ENCODE peak calls at places on chromosomes 3 and 15, in nine cellular contexts. N is IMR-90, C is heart left ventricle, V is ovary, M is endothelial cell of umbilical vein, R is esophagus muscularis mucosa, O is A549, I is thyroid gland, G is body of pancreas. H is an unnamed sample.

GRCh38 chr3:147187687-147188086 is 218.7 kb downstream of the ZIC4 start:
- DNase-seq in N (no peak), C (no peak), V (no peak), M (no peak), R (no peak), O (no peak), I (no peak), G (no peak), H (no peak)

GRCh38 chr3:535566-536416 is 339.2 kb downstream of the CHL1 start:
- DNase-seq in N (peak; percentile 11), C (no peak), V (peak; percentile 9), M (no peak), R (no peak), O (peak; percentile 3), I (peak; percentile 52), G (peak; percentile 61), H (no peak)

GRCh38 chr15:50798684-50799083 is 33.2 kb upstream of the SPPL2A start:
- DNase-seq in N (peak; percentile 5), C (no peak), V (no peak), M (peak; percentile 31), R (no peak), O (peak; percentile 11), I (no peak), G (no peak), H (no peak)

GRCh38 chr3:188294113-188294512 is 140.2 kb downstream of the LPP start:
- DNase-seq in N (no peak), C (no peak), V (no peak), M (no peak), R (no peak), O (no peak), I (no peak), G (no peak), H (no peak)

GRCh38 chr3:197372076-197372661 is 73.8 kb upstream of the DLG1 start:
- DNase-seq in N (peak; percentile 87), C (no peak), V (peak; percentile 5), M (no peak), R (no peak), O (peak; percentile 65), I (peak; percentile 61), G (no peak), H (peak; percentile 61)

GRCh38 chr3:185657211-185657610 is 71.1 kb downstream of the SENP2 start:
- DNase-seq in N (no peak), C (no peak), V (no peak), M (no peak), R (peak; percentile 87), O (no peak), I (no peak), G (no peak), H (no peak)

GRCh38 chr3:58924581-58924980 is 125.2 kb downstream of the CFAP20DC start:
- DNase-seq in N (peak; percentile 26), C (no peak), V (no peak), M (no peak), R (no peak), O (no peak), I (no peak), G (no peak), H (no peak)

GRCh38 chr3:99970198-99970597 is 144.1 kb downstream of the FILIP1L start:
- DNase-seq in N (no peak), C (no peak), V (no peak), M (no peak), R (no peak), O (no peak), I (no peak), G (no peak), H (no peak)

GRCh38 chr3:134052370-134052769 is 22.6 kb upstream of the SLCO2A1 start:
- DNase-seq in N (no peak), C (no peak), V (no peak), M (no peak), R (no peak), O (no peak), I (no peak), G (no peak), H (no peak)

GRCh38 chr3:171351676-171352075 is 108.5 kb downstream of the TNIK start:
- DNase-seq in N (peak; percentile 92), C (no peak), V (no peak), M (peak; percentile 52), R (no peak), O (no peak), I (peak; percentile 46), G (no peak), H (peak; percentile 46)

GRCh38 chr15:56245871-56246814 is 2.5 kb upstream of the RFX7 start:
- DNase-seq in N (peak; percentile 83), C (peak; percentile 88), V (peak; percentile 75), M (peak; percentile 86), R (peak; percentile 93), O (peak; percentile 95), I (peak; percentile 88), G (peak; percentile 91), H (peak; percentile 70)
- TF ChIP-seq POLR2A in N (no peak), C (no peak), V (no peak), M (peak; percentile 24), R (no peak), O (no peak), I (peak; percentile 28), G (peak; percentile 62), H (no peak)

GRCh38 chr3:14377838-14378169 is 24.6 kb upstream of the SLC6A6 start:
- DNase-seq in N (no peak), C (no peak), V (no peak), M (no peak), R (no peak), O (no peak), I (no peak), G (no peak), H (no peak)

GRCh38 chr3:14378415-14378814 is 24.0 kb upstream of the SLC6A6 start:
- DNase-seq in N (no peak), C (no peak), V (no peak), M (no peak), R (no peak), O (no peak), I (no peak), G (no peak), H (no peak)

GRCh38 chr3:14376348-14377043 is 25.9 kb upstream of the SLC6A6 start:
- DNase-seq in N (no peak), C (no peak), V (no peak), M (no peak), R (no peak), O (no peak), I (no peak), G (no peak), H (no peak)

GRCh38 chr3:14375192-14375591 is 27.2 kb upstream of the SLC6A6 start:
- DNase-seq in N (no peak), C (no peak), V (no peak), M (no peak), R (no peak), O (no peak), I (no peak), G (no peak), H (no peak)

DNA sequence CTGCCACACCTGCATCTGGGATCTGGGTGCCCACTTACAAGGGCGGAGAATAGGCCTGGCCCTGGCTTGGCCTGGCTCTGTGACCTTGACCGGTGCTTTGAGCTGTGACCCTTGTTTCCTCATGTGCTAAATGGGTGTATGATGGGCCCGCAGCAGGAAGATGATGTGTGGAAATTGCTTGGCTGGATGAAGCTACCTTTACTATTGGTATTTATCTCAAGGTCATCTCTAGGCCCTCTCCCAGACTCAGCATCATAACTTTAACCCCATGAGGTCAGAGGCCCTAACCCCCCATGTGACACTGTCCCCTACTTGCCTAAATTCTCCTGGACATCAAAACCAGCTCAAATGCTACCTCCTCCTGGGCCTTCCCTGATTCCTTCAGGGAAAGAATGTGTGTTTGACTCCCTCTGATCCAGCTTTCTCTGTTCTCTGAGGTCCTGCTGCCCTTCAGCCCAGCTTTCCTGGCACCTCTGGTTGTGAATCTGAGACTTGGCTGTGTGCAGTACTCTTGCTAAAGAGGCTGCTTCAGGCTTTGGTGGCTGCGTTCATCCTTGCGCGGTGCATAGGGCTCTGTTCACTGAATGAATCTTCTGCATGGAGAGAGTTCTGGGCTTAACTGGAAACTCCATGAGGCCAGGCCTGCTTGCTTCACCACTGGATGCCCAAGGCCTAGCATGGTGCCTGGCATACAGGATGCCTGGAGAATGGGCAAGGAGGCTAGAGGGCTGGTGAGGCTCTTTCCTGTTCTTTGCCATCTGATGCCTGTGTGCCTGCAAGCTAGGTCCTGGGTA is 25.2 kb upstream of the SLC6A6 start:
- DNase-seq in N (no peak), C (no peak), V (no peak), M (no peak), R (no peak), O (no peak), I (no peak), G (no peak), H (no peak)
- TF ChIP-seq POLR2A in N (no peak), C (no peak), V (no peak), M (no peak), R (no peak), O (no peak), I (no peak), G (no peak), H (no peak)

GRCh38 chr3:182979719-182980191 is 583 bp downstream of the DCUN1D1 start:
- DNase-seq in N (peak; percentile 5), C (peak; percentile 45), V (peak; percentile 59), M (peak; percentile 32), R (no peak), O (peak; percentile 9), I (peak; percentile 54), G (peak; percentile 18), H (peak; percentile 33)

GRCh38 chr3:182981038-182981380 is 671 bp upstream of the DCUN1D1 start:
- DNase-seq in N (no peak), C (no peak), V (peak; percentile 47), M (no peak), R (no peak), O (no peak), I (no peak), G (no peak), H (no peak)

GRCh38 chr3:182979103-182979697 is 1.1 kb downstream of the DCUN1D1 start:
- DNase-seq in N (peak; percentile 11), C (no peak), V (no peak), M (peak; percentile 34), R (no peak), O (no peak), I (no peak), G (no peak), H (no peak)

GRCh38 chr3:182978387-182978786 is 2.0 kb downstream of the DCUN1D1 start:
- DNase-seq in N (no peak), C (no peak), V (no peak), M (no peak), R (no peak), O (no peak), I (no peak), G (no peak), H (no peak)

GRCh38 chr3:182980204-182981037 is at the start of gene DCUN1D1:
- DNase-seq in N (peak; percentile 73), C (peak; percentile 93), V (peak; percentile 91), M (peak; percentile 82), R (no peak), O (peak; percentile 77), I (peak; percentile 89), G (peak; percentile 93), H (peak; percentile 98)
- TF ChIP-seq POLR2A in N (no peak), C (no peak), V (peak; percentile 36), M (peak; percentile 63), R (no peak), O (peak; percentile 72), I (peak; percentile 90), G (peak; percentile 48), H (peak; percentile 74)

GRCh38 chr3:42772670-42773408 is at the start of gene CCDC13:
- DNase-seq in N (peak; percentile 84), C (peak; percentile 98), V (peak; percentile 92), M (peak; percentile 95), R (peak; percentile 98), O (peak; percentile 70), I (peak; percentile 96), G (peak; percentile 91), H (peak; percentile 52)
- TF ChIP-seq POLR2A in N (no peak), C (no peak), V (no peak), M (no peak), R (no peak), O (no peak), I (peak; percentile 91), G (peak; percentile 44), H (no peak)

GRCh38 chr3:49007068-49007770 is at the start of gene WDR6:
- DNase-seq in N (peak; percentile 97), C (peak; percentile 95), V (peak; percentile 98), M (peak; percentile 98), R (peak; percentile 99), O (peak; percentile 96), I (peak; percentile 99), G (peak; percentile 99), H (peak; percentile 95)
- TF ChIP-seq POLR2A in N (peak; percentile 90), C (no peak), V (peak; percentile 62), M (peak; percentile 89), R (no peak), O (peak; percentile 64), I (peak; percentile 85), G (peak; percentile 86), H (peak; percentile 72)